ENCODE peak calls at places on chromosomes 2 and 18, in four cellular contexts. O is endodermal cell, A is aorta, G is upper lobe of left lung. E is an unnamed sample.
A peak's percentile ranks its signal among the peaks of the same experiment; 100 is the strongest.

GRCh38 chr2:219335373-219335786 is 2.8 kb upstream of the RESP18 start:
- DNase-seq in O (no peak), A (no peak), G (no peak), E (no peak)

GRCh38 chr2:208300847-208301618 is 35.0 kb downstream of the PIKFYVE start:
- DNase-seq in O (no peak), A (no peak), G (no peak), E (no peak)

GRCh38 chr18:1018211-1018651 is 113.6 kb downstream of the ADCYAP1 start:
- DNase-seq in O (no peak), A (no peak), G (no peak), E (no peak)

GRCh38 chr2:10161206-10161931 is 38.8 kb downstream of the RRM2 start:
- DNase-seq in O (peak; percentile 39), A (no peak), G (no peak), E (no peak)

GRCh38 chr18:60096428-60096827 is 196.6 kb downstream of the PMAIP1 start:
- DNase-seq in O (no peak), A (no peak), G (no peak), E (no peak)

GRCh38 chr2:118913805-118914645 is 28.0 kb upstream of the MARCO start:
- DNase-seq in O (no peak), A (no peak), G (peak; percentile 26), E (no peak)

GRCh38 chr2:47076586-47077441 is 78.3 kb downstream of the STPG4 start:
- DNase-seq in O (no peak), A (peak; percentile 84), G (peak; percentile 86), E (peak; percentile 83)

GRCh38 chr2:120520929-120521912 is 175.3 kb downstream of the INHBB start:
- DNase-seq in O (peak; percentile 90), A (no peak), G (peak; percentile 58), E (no peak)

GRCh38 chr2:239819974-239820555 is 205.1 kb downstream of the NDUFA10 start:
- DNase-seq in O (peak; percentile 21), A (no peak), G (no peak), E (peak; percentile 38)

GRCh38 chr2:68807821-68808266 is 63.4 kb downstream of the BMP10 start:
- DNase-seq in O (no peak), A (peak; percentile 67), G (peak; percentile 85), E (peak; percentile 81)

GRCh38 chr2:221969087-221969829 is 329.5 kb downstream of the PAX3 start:
- DNase-seq in O (no peak), A (no peak), G (no peak), E (no peak)

GRCh38 chr2:81324046-81324445 is 1019.5 kb upstream of the LRRTM1 start:
- DNase-seq in O (peak; percentile 72), A (no peak), G (no peak), E (no peak)

GRCh38 chr2:191869781-191870180 is 22.9 kb upstream of the CAVIN2 start:
- DNase-seq in O (no peak), A (no peak), G (no peak), E (no peak)

GRCh38 chr2:11930211-11930761 is 183.9 kb downstream of the LPIN1 start:
- DNase-seq in O (peak; percentile 19), A (peak; percentile 73), G (peak; percentile 47), E (no peak)

GRCh38 chr2:154189963-154190362 is 318.2 kb downstream of the GALNT13 start:
- DNase-seq in O (no peak), A (no peak), G (no peak), E (no peak)

GRCh38 chr2:39517102-39517436 is 80.0 kb upstream of the MAP4K3 start:
- DNase-seq in O (no peak), A (no peak), G (no peak), E (no peak)
- H3K4me1 ChIP-seq in O (peaks cover 13% of the 10 kb centered on the region), A (no peaks in the 10 kb centered on the region), G (peaks cover 45% of the 10 kb centered on the region), E (peaks cover 10% of the 10 kb centered on the region)

GRCh38 chr18:48809365-48809764 is 141.4 kb downstream of the SMAD7 start:
- DNase-seq in O (no peak), A (no peak), G (no peak), E (no peak)

GRCh38 chr18:48811401-48811800 is 139.4 kb downstream of the SMAD7 start:
- DNase-seq in O (peak; percentile 10), A (no peak), G (no peak), E (no peak)

GRCh38 chr18:48813833-48814489 is 136.8 kb downstream of the SMAD7 start:
- DNase-seq in O (peak; percentile 41), A (peak; percentile 23), G (peak; percentile 51), E (peak; percentile 11)

GRCh38 chr18:48808476-48808875 is 142.3 kb downstream of the SMAD7 start:
- DNase-seq in O (no peak), A (no peak), G (no peak), E (no peak)

DNA sequence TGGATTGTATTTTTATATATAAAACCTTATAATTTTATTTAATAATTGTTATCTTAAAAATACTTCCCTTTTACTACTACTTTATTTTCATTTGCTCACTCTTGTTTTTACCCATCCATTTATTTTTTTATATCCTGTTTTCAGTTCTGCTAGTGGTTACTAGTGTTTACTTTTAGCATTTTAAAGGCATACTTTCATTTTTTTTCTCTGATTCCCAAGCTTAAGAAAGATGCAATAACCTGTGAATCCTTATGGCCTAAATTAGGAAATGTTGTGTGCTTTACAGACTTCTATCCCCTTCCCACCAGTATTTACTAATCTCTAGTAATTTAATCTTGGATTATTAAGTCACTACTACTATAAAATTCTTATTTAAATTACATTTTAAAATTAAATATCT is 140.0 kb downstream of the SMAD7 start:
- DNase-seq in O (no peak), A (no peak), G (no peak), E (no peak)
- H3K4me1 ChIP-seq in O (peaks cover 2% of the 10 kb centered on the region), A (peaks cover under 1% of the 10 kb centered on the region), G (peaks cover 33% of the 10 kb centered on the region), E (peaks cover 10% of the 10 kb centered on the region)

DNA sequence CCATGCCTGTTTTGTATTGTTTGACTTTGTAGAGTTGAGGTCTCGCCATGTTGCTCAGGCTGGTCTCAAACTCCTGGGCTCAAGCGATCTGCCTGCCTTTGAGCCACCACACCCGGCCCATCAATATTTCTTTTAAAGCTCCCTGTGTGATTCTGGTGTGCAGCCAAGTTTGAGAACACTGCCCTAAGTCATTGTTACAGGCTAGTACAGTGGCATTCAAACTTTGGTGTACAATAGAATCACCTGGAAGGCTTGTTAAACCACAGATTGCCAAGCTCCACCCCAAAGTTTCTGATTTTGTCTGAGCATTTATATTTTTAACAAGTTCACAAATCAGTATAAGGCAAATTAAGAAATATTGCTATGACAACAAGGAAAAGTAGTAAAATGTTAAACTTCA is 100.0 kb downstream of the RBBP8 start:
- DNase-seq in O (no peak), A (no peak), G (no peak), E (no peak)
- H3K4me1 ChIP-seq in O (peaks cover 3% of the 10 kb centered on the region), A (peaks cover 2% of the 10 kb centered on the region), G (no peaks in the 10 kb centered on the region), E (peaks cover 30% of the 10 kb centered on the region)

GRCh38 chr2:160387558-160388262 is 105.9 kb downstream of the RBMS1 start:
- DNase-seq in O (no peak), A (peak; percentile 83), G (peak; percentile 51), E (no peak)
- H3K4me1 ChIP-seq in O (no peaks in the 10 kb centered on the region), A (peaks cover 7% of the 10 kb centered on the region), G (peaks cover 70% of the 10 kb centered on the region), E (peaks cover 59% of the 10 kb centered on the region)